ENCODE peak calls at places on chromosomes 16 and 17, in seven cellular contexts. X, T, K, M, G, U and Z are unnamed samples.

GRCh38 chr16:63617990-63618763 is 1503.7 kb downstream of the CDH11 start:
- DNase-seq in X (no peak), T (no peak), K (no peak), M (no peak), G (no peak), U (no peak), Z (no peak)

GRCh38 chr16:87464691-87465300 is 28.0 kb downstream of the ZCCHC14 start:
- DNase-seq in X (no peak), T (peak; percentile 61), K (no peak), M (no peak), G (peak; percentile 85), U (peak; percentile 88), Z (peak; percentile 77)

GRCh38 chr17:76397184-76397583 is 12.8 kb downstream of the SPHK1 start:
- DNase-seq in X (no peak), T (no peak), K (no peak), M (no peak), G (no peak), U (no peak), Z (no peak)

GRCh38 chr17:47994714-47995113 is 23.8 kb downstream of the CDK5RAP3 start:
- DNase-seq in X (no peak), T (no peak), K (no peak), M (no peak), G (no peak), U (no peak), Z (no peak)

GRCh38 chr16:65305588-65305987 is 183.7 kb upstream of the CDH11 start:
- DNase-seq in X (no peak), T (no peak), K (no peak), M (no peak), G (no peak), U (peak; percentile 4), Z (no peak)

GRCh38 chr17:4666296-4666695 is 24.8 kb upstream of the ALOX15 start:
- DNase-seq in X (no peak), T (no peak), K (no peak), M (no peak), G (no peak), U (no peak), Z (no peak)

GRCh38 chr17:47996201-47996600 is 25.3 kb downstream of the CDK5RAP3 start:
- DNase-seq in X (no peak), T (no peak), K (no peak), M (no peak), G (no peak), U (no peak), Z (no peak)

GRCh38 chr17:28526381-28526780 is 20.2 kb downstream of the FOXN1 start:
- DNase-seq in X (no peak), T (no peak), K (no peak), M (no peak), G (no peak), U (no peak), Z (no peak)

GRCh38 chr16:49776085-49776501 is 79.8 kb downstream of the ZNF423 start:
- DNase-seq in X (no peak), T (no peak), K (no peak), M (no peak), G (no peak), U (no peak), Z (no peak)

GRCh38 chr17:2232244-2232638 is 71.3 kb downstream of the SMG6 start:
- DNase-seq in X (no peak), T (no peak), K (no peak), M (no peak), G (no peak), U (peak; percentile 85), Z (no peak)

GRCh38 chr17:77437017-77437416 is 296.2 kb downstream of the SEC14L1 start:
- DNase-seq in X (no peak), T (peak; percentile 35), K (no peak), M (no peak), G (no peak), U (no peak), Z (peak; percentile 67)
- TF ChIP-seq CTCF in X (no peak), T (no peak), K (no peak), M (no peak), G (no peak), U (peak; percentile 10), Z (no peak)

DNA sequence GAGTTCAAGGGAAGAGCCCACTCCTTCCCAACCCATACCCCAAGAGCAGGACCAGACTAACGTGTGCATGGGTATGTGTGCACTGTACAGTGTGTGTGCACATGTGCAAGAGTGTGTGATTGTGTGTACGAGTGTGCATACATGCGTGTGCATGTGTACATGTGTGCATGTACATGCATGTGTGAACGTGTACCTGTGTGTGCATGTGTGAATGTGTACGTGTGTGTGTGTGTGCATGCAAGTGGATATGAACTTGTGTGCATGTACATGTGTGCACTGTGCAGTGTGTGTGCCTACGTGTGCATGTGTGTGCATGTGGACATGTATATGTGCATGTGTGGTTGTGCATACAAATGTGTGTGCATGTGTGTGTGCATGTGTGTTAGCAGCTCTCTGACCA is 223.1 kb downstream of the RBFOX3 start:
- DNase-seq in X (no peak), T (no peak), K (no peak), M (no peak), G (no peak), U (no peak), Z (no peak)
- TF ChIP-seq CTCF in X (no peak), T (no peak), K (no peak), M (no peak), G (no peak), U (no peak), Z (no peak)

GRCh38 chr16:68069511-68070248 is 15.5 kb upstream of the NFATC3 start:
- DNase-seq in X (no peak), T (no peak), K (no peak), M (no peak), G (no peak), U (no peak), Z (no peak)
- TF ChIP-seq CTCF in X (no peak), T (no peak), K (no peak), M (no peak), G (no peak), U (no peak), Z (no peak)

DNA sequence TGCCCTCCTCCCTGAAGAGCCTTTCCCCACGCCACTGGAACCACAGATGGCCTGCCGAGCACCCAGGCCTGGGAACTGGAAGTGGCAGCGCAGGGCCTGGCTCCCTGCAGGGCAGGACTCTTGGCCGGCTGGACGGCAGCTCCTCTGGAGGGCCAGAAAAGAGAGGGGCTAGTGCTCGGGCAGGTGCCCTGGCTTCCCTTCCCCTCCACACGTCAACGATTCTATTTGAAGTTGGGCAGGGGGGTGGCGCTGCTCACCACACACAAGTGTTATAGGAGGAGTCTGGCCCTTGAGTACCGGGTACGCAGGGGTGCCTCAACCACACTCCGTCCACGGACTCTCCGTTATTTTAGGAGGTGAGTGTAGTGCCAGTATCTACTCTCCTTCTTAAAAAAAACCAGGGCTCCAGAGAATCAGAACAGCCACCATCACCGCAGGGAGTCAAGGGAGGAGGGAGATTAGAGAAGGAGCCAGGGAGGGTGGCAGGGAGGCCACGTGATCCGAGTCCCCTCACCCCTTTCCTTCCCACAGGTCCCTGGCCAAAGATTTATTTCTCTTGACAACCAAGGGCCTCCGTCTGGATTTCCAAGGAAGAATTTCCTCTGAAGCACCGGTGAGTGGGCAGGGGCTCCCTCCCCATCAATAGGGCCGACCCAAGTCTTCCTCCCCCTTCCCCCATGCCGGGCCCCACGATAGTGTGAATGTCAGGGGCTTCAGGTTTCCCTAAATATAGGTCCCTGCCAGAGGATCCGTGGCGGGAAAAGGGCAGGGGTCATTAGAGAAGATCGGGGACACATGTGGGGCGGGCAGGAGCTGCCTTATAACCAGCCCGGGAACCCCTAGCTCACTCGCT is 1.4 kb upstream of the ALDOA start:
- DNase-seq in X (peak; percentile 64), T (peak; percentile 47), K (peak; percentile 57), M (peak; percentile 64), G (peak; percentile 62), U (no peak), Z (no peak)
- TF ChIP-seq CTCF in X (peak; percentile 36), T (peak; percentile 38), K (peak; percentile 20), M (peak; percentile 48), G (peak; percentile 29), U (peak; percentile 32), Z (peak; percentile 14)

GRCh38 chr16:68707341-68708152 is 29.5 kb upstream of the CDH1 start:
- DNase-seq in X (no peak), T (peak; percentile 80), K (no peak), M (no peak), G (no peak), U (no peak), Z (no peak)
- TF ChIP-seq CTCF in X (peak; percentile 33), T (peak; percentile 38), K (no peak), M (no peak), G (no peak), U (no peak), Z (no peak)

DNA sequence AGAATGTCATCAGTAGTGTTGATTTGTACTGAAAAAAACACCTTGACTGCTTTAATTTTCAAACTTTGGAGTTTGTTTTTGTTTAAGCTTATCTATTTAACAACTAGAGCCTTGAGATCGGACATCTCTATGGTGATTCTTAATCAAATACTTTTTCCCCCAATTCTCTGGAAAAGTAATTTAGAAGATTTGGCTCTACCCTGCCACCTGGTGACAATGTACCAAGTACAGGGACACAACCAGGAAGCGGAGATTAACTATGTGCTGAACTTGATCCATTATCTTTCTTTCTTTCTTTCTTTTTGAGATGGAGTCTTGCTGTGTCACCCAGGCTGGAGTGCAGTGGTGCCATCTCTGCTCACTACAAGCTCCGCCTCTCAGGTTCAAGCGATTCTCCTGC is 30.8 kb downstream of the USP43 start:
- DNase-seq in X (peak; percentile 9), T (peak; percentile 22), K (no peak), M (no peak), G (no peak), U (no peak), Z (no peak)
- TF ChIP-seq CTCF in X (peak; percentile 31), T (peak; percentile 51), K (no peak), M (no peak), G (no peak), U (peak; percentile 45), Z (peak; percentile 13)